ENCODE peak calls at places on chromosome 13, in seven cellular contexts. J is tibial artery, G is WERI-Rb-1, U is astrocyte of the cerebellum, T is neural progenitor cell, L is fibroblast of villous mesenchyme, S is esophagus squamous epithelium. K is an unnamed sample.

GRCh38 chr13:50152655-50153309 is 137.5 kb downstream of the KCNRG start:
- DNase-seq in J (no peak), U (no peak), S (no peak), G (no peak), T (no peak), L (no peak), K (no peak)

GRCh38 chr13:55038230-55038629 is 2009.6 kb downstream of the OLFM4 start:
- DNase-seq in L (no peak), U (no peak), G (no peak), J (no peak), S (no peak), T (no peak), K (no peak)

GRCh38 chr13:94249512-94249911 is 230.0 kb downstream of the DCT start:
- DNase-seq in J (no peak), U (peak), S (no peak), L (peak), G (no peak), T (peak), K (peak)

GRCh38 chr13:103430368-103430767 is 364.2 kb upstream of the SLC10A2 start:
- DNase-seq in L (no peak), U (no peak), G (no peak), J (no peak), S (no peak), T (no peak), K (no peak)

GRCh38 chr13:109770436-109770835 is 15.9 kb downstream of the IRS2 start:
- DNase-seq in J (no peak), T (no peak), U (no peak), L (no peak), S (no peak), G (no peak), K (no peak)

GRCh38 chr13:45446181-45446580 is 18.6 kb upstream of the COG3 start:
- DNase-seq in L (peak), S (no peak), J (no peak), G (no peak), T (no peak), U (no peak), K (no peak)

GRCh38 chr13:21884299-21884878 is 213.5 kb downstream of the FGF9 start:
- DNase-seq in U (no peak), J (no peak), L (no peak), T (no peak), S (no peak), G (no peak), K (no peak)

GRCh38 chr13:102948006-102948405 is 102.2 kb downstream of the ERCC5 start:
- DNase-seq in T (peak), J (no peak), G (peak), L (no peak), U (no peak), S (no peak), K (no peak)

GRCh38 chr13:83943530-83944279 is 61.4 kb upstream of the SLITRK1 start:
- DNase-seq in L (no peak), U (no peak), S (no peak), J (no peak), T (peak), G (peak), K (no peak)

GRCh38 chr13:33537691-33538090 is 252.1 kb upstream of the STARD13 start:
- DNase-seq in S (no peak), U (no peak), G (no peak), L (peak), T (no peak), J (no peak), K (no peak)

GRCh38 chr13:109785141-109785891 is 1.1 kb downstream of the IRS2 start:
- DNase-seq in G (peak), U (no peak), L (peak), T (peak), J (peak), S (no peak), K (no peak)

GRCh38 chr13:113608246-113608635 is 23.7 kb downstream of the TFDP1 start:
- DNase-seq in S (no peak), U (no peak), G (no peak), T (no peak), J (no peak), L (no peak), K (no peak)

GRCh38 chr13:41905600-41906254 is 55.2 kb downstream of the VWA8 start:
- DNase-seq in L (peak), U (no peak), S (no peak), T (peak), J (no peak), G (no peak), K (no peak)

GRCh38 chr13:18946738-18947137 is 234.9 kb downstream of the TUBA3C start:
- DNase-seq in S (no peak), L (no peak), G (no peak), J (no peak), U (no peak), T (no peak), K (no peak)

GRCh38 chr13:49220856-49221614 is 897 bp downstream of the MLNR start:
- DNase-seq in G (no peak), J (no peak), T (peak), L (no peak), S (no peak), U (no peak), K (no peak)

GRCh38 chr13:64186503-64186902 is 2770.9 kb upstream of the PCDH20 start:
- DNase-seq in J (no peak), L (no peak), T (no peak), G (no peak), S (no peak), U (no peak), K (no peak)

GRCh38 chr13:91459485-91459884 is 61.1 kb downstream of the GPC5 start:
- DNase-seq in T (no peak), L (no peak), S (no peak), J (no peak), U (no peak), G (no peak), K (no peak)

GRCh38 chr13:50115695-50116094 is 100.5 kb downstream of the KCNRG start:
- DNase-seq in T (no peak), U (no peak), G (no peak), L (no peak), J (no peak), S (no peak), K (no peak)

GRCh38 chr13:99432637-99433542 is 68.4 kb upstream of the TM9SF2 start:
- DNase-seq in S (peak), T (peak), U (no peak), L (peak), J (peak), G (peak), K (no peak)

DNA sequence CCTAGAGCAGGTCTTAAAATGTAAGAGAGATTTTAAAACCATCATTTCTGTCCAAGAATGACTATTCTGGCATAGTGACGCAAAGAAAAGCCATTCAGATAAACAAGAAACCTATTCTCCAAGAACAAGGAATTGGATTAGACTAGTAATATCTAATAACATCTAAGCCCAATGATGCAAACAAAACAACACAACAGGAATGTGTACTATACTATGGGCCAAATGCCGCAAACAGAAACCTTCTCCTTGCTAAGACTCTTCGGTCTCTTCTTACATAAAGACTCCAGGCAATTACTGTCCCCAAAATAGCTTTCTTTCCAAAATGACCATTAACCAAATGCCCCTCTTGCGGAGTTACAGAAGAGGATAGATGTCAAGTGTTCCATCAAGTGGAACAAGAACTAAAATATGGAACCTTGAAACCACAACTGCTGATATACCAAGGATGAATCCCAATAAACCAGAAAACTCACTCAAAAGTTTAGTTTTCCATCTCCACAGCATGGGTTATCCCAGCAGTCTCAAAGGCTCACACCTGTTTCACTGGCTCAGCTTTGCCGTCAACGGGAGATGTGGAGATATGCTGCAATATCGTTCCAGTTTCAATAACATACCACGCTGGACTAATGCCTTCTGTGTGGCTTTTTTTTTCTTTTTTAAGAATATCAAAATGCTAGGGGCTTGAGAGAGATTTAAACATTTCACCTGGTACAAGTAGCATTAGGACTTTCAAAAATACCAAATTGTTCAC is 76.2 kb downstream of the FOXO1 start:
- DNase-seq in G (no peak), U (no peak), S (no peak), T (no peak), J (no peak), L (no peak), K (no peak)
- H3K4me3 ChIP-seq in G (no peak), U (no peak), S (no peak), T (no peak), J (no peak), L (no peak), K (no peak)

GRCh38 chr13:97125810-97126738 is 96.1 kb upstream of the MBNL2 start:
- DNase-seq in J (no peak), U (no peak), G (peak), T (no peak), L (peak), S (no peak), K (no peak)
- TF ChIP-seq CTCF in J (no peak), U (no peak), G (no peak), T (no peak), L (peak), S (peak), K (no peak)

GRCh38 chr13:60431108-60431700 is 34.2 kb downstream of the TDRD3 start:
- DNase-seq in T (peak), L (peak), S (no peak), G (no peak), U (peak), J (no peak), K (peak)
- H3K4me3 ChIP-seq in T (no peak), L (no peak), S (no peak), G (no peak), U (no peak), J (no peak), K (no peak)

GRCh38 chr13:73039201-73040108 is 19.4 kb upstream of the KLF5 start:
- DNase-seq in L (peak), J (no peak), S (no peak), T (no peak), U (no peak), G (no peak), K (no peak)
- TF ChIP-seq CTCF in L (no peak), J (no peak), S (no peak), T (no peak), U (no peak), G (no peak), K (no peak)

GRCh38 chr13:106709509-106709908 is 141.6 kb upstream of the ARGLU1 start:
- DNase-seq in G (no peak), S (no peak), U (peak), T (no peak), J (no peak), L (no peak), K (no peak)

GRCh38 chr13:106714271-106714670 is 146.3 kb upstream of the ARGLU1 start:
- DNase-seq in S (no peak), U (no peak), L (no peak), J (no peak), T (no peak), G (no peak), K (no peak)

DNA sequence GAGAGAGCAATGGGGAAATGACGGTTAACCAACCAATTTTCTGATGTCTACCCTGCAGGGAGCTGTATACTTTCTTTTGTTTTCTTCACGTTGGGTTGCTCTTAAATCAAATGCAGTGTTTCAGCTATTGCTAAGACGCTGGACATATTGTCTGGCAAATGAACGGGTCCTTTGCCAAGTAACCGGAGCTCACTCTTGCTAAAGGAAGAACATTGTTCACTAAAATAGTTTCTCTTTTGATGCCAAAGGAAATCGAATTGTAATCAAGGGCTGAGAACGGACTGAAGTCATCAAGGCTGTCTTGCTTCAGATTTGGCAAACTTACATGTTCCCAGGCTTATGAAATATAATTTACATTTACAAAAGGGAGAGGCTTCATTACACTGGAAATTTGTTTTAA is 142.3 kb upstream of the ARGLU1 start:
- DNase-seq in S (no peak), U (peak), G (no peak), J (no peak), L (no peak), T (no peak), K (no peak)
- H3K4me3 ChIP-seq in S (peak), U (no peak), G (no peak), J (no peak), L (no peak), T (no peak), K (no peak)